ENCODE peak calls at places on chromosomes 3 and 15, in eight cellular contexts. One of them, this sample, is unnamed.

GRCh38 chr3:30448946-30449686 is 157.3 kb upstream of the TGFBR2 start:
- DNase-seq in CD8-positive, alpha-beta T cell: no peak
- DNase-seq in neuronal stem cell: no peak
- DNase-seq in AG10803: peak
- DNase-seq in putamen: peak
- DNase-seq in astrocyte of the spinal cord: no peak
- DNase-seq in glutamatergic neuron: no peak
- DNase-seq in hippocampal formation: no peak
- DNase-seq in this sample: no peak

GRCh38 chr3:68059628-68060027 is 405.2 kb upstream of the SUCLG2 start:
- DNase-seq in CD8-positive, alpha-beta T cell: no peak
- DNase-seq in neuronal stem cell: no peak
- DNase-seq in AG10803: no peak
- DNase-seq in putamen: no peak
- DNase-seq in astrocyte of the spinal cord: no peak
- DNase-seq in glutamatergic neuron: no peak
- DNase-seq in hippocampal formation: no peak
- DNase-seq in this sample: no peak

GRCh38 chr3:112005091-112005672 is 6.5 kb downstream of the TAGLN3 start:
- DNase-seq in CD8-positive, alpha-beta T cell: no peak
- DNase-seq in neuronal stem cell: no peak
- DNase-seq in AG10803: no peak
- DNase-seq in putamen: no peak
- DNase-seq in astrocyte of the spinal cord: no peak
- DNase-seq in glutamatergic neuron: no peak
- DNase-seq in hippocampal formation: no peak
- DNase-seq in this sample: no peak

GRCh38 chr3:66298591-66298990 is 77.8 kb downstream of the SLC25A26 start:
- DNase-seq in CD8-positive, alpha-beta T cell: no peak
- DNase-seq in neuronal stem cell: no peak
- DNase-seq in AG10803: no peak
- DNase-seq in putamen: no peak
- DNase-seq in astrocyte of the spinal cord: no peak
- DNase-seq in glutamatergic neuron: no peak
- DNase-seq in hippocampal formation: no peak
- DNase-seq in this sample: no peak

GRCh38 chr3:195111322-195111710 is 159.6 kb downstream of the XXYLT1 start:
- DNase-seq in CD8-positive, alpha-beta T cell: no peak
- DNase-seq in neuronal stem cell: no peak
- DNase-seq in AG10803: no peak
- DNase-seq in putamen: no peak
- DNase-seq in astrocyte of the spinal cord: no peak
- DNase-seq in glutamatergic neuron: no peak
- DNase-seq in hippocampal formation: no peak
- DNase-seq in this sample: no peak

GRCh38 chr3:12479919-12480425 is 4.3 kb upstream of the TSEN2 start:
- DNase-seq in CD8-positive, alpha-beta T cell: no peak
- DNase-seq in neuronal stem cell: peak
- DNase-seq in AG10803: peak
- DNase-seq in putamen: no peak
- DNase-seq in astrocyte of the spinal cord: peak
- DNase-seq in glutamatergic neuron: peak
- DNase-seq in hippocampal formation: peak
- DNase-seq in this sample: no peak

GRCh38 chr15:91407237-91407889 is 307.3 kb downstream of the SV2B start:
- DNase-seq in CD8-positive, alpha-beta T cell: no peak
- DNase-seq in neuronal stem cell: no peak
- DNase-seq in AG10803: peak
- DNase-seq in putamen: no peak
- DNase-seq in astrocyte of the spinal cord: peak
- DNase-seq in glutamatergic neuron: no peak
- DNase-seq in hippocampal formation: no peak
- DNase-seq in this sample: no peak

GRCh38 chr3:113270096-113270495 is 58.7 kb downstream of the BOC start:
- DNase-seq in CD8-positive, alpha-beta T cell: no peak
- DNase-seq in neuronal stem cell: no peak
- DNase-seq in AG10803: no peak
- DNase-seq in putamen: no peak
- DNase-seq in astrocyte of the spinal cord: no peak
- DNase-seq in glutamatergic neuron: no peak
- DNase-seq in hippocampal formation: no peak
- DNase-seq in this sample: no peak

GRCh38 chr15:77044228-77045042 is 26.5 kb downstream of the TSPAN3 start:
- DNase-seq in CD8-positive, alpha-beta T cell: no peak
- DNase-seq in neuronal stem cell: no peak
- DNase-seq in AG10803: peak
- DNase-seq in putamen: peak
- DNase-seq in astrocyte of the spinal cord: no peak
- DNase-seq in glutamatergic neuron: no peak
- DNase-seq in hippocampal formation: no peak
- DNase-seq in this sample: no peak

GRCh38 chr3:119294889-119295769 is 946 bp downstream of the ARHGAP31 start:
- DNase-seq in CD8-positive, alpha-beta T cell: no peak
- DNase-seq in neuronal stem cell: peak
- DNase-seq in AG10803: peak
- DNase-seq in putamen: no peak
- DNase-seq in astrocyte of the spinal cord: peak
- DNase-seq in glutamatergic neuron: peak
- DNase-seq in hippocampal formation: no peak
- DNase-seq in this sample: peak

GRCh38 chr3:198076722-198077308 is 116.8 kb downstream of the LMLN start:
- DNase-seq in CD8-positive, alpha-beta T cell: no peak
- DNase-seq in neuronal stem cell: no peak
- DNase-seq in AG10803: no peak
- DNase-seq in putamen: no peak
- DNase-seq in astrocyte of the spinal cord: no peak
- DNase-seq in glutamatergic neuron: no peak
- DNase-seq in hippocampal formation: no peak
- DNase-seq in this sample: no peak